ENCODE peak calls at places on chromosomes 6 and 20, in ten cellular contexts. A is dorsolateral prefrontal cortex, Z is psoas muscle, Q is Caco-2, V is endothelial cell, O is tibial nerve, K is GM10248, W is astrocyte, B is Peyer's patch, I is heart left ventricle. E is an unnamed sample.
A peak's percentile ranks its signal among the peaks of the same experiment; 100 is the strongest.

GRCh38 chr20:23205656-23206055 is 119.5 kb upstream of the CD93 start:
- DNase-seq in A (peak; percentile 73), Z (peak; percentile 84), Q (no peak), V (peak; percentile 20), O (peak; percentile 32), K (no peak), W (peak; percentile 40), B (no peak), I (peak; percentile 76), E (no peak)

GRCh38 chr20:62737971-62738881 is 29.6 kb downstream of the NTSR1 start:
- DNase-seq in A (no peak), Z (peak; percentile 46), Q (no peak), V (no peak), O (no peak), K (no peak), W (no peak), B (no peak), I (no peak), E (no peak)

GRCh38 chr20:21173496-21174025 is 47.7 kb downstream of the KIZ start:
- DNase-seq in A (no peak), Z (no peak), Q (no peak), V (no peak), O (no peak), K (no peak), W (peak; percentile 30), B (no peak), I (no peak), E (no peak)

GRCh38 chr6:70310063-70310694 is 7.3 kb upstream of the COL9A1 start:
- DNase-seq in A (no peak), Z (no peak), Q (peak; percentile 39), V (peak; percentile 13), O (peak; percentile 16), K (no peak), W (peak; percentile 16), B (no peak), I (no peak), E (peak; percentile 81)

GRCh38 chr6:125526007-125526720 is 223.3 kb upstream of the HEY2 start:
- DNase-seq in A (no peak), Z (no peak), Q (no peak), V (no peak), O (no peak), K (no peak), W (no peak), B (no peak), I (no peak), E (no peak)

GRCh38 chr20:18496042-18496441 is 983 bp downstream of the RBBP9 start:
- DNase-seq in A (no peak), Z (no peak), Q (no peak), V (no peak), O (no peak), K (no peak), W (peak; percentile 6), B (no peak), I (no peak), E (no peak)

GRCh38 chr6:136947037-136947436 is 24.9 kb downstream of the SLC35D3 start:
- DNase-seq in A (no peak), Z (no peak), Q (no peak), V (no peak), O (no peak), K (no peak), W (no peak), B (no peak), I (no peak), E (no peak)

GRCh38 chr6:42068173-42068572 is 17.8 kb downstream of the TAF8 start:
- DNase-seq in A (no peak), Z (no peak), Q (no peak), V (no peak), O (no peak), K (no peak), W (no peak), B (no peak), I (no peak), E (no peak)

GRCh38 chr20:35327074-35327976 is 35.1 kb upstream of the FAM83C start:
- DNase-seq in A (no peak), Z (no peak), Q (peak; percentile 92), V (no peak), O (no peak), K (no peak), W (no peak), B (no peak), I (no peak), E (peak; percentile 51)

GRCh38 chr6:40585661-40586269 is 1.4 kb downstream of the LRFN2 start:
- DNase-seq in A (no peak), Z (no peak), Q (no peak), V (no peak), O (no peak), K (no peak), W (no peak), B (no peak), I (no peak), E (no peak)

GRCh38 chr20:63357921-63358905 is 2.9 kb downstream of the CHRNA4 start:
- DNase-seq in A (no peak), Z (no peak), Q (no peak), V (no peak), O (no peak), K (no peak), W (no peak), B (no peak), I (peak; percentile 80), E (no peak)

GRCh38 chr6:129370268-129370916 is 339.6 kb downstream of the ARHGAP18 start:
- DNase-seq in A (no peak), Z (no peak), Q (peak; percentile 24), V (peak; percentile 42), O (peak; percentile 68), K (peak; percentile 18), W (peak; percentile 30), B (no peak), I (no peak), E (peak; percentile 75)

GRCh38 chr6:139131736-139132285 is 3.1 kb upstream of the HECA start:
- DNase-seq in A (no peak), Z (no peak), Q (no peak), V (no peak), O (no peak), K (no peak), W (no peak), B (no peak), I (no peak), E (no peak)

GRCh38 chr20:33645421-33645820 is 16.7 kb upstream of the C20orf144 start:
- DNase-seq in A (no peak), Z (no peak), Q (no peak), V (no peak), O (no peak), K (no peak), W (no peak), B (no peak), I (no peak), E (no peak)

GRCh38 chr20:33646191-33646590 is 15.9 kb upstream of the C20orf144 start:
- DNase-seq in A (no peak), Z (no peak), Q (no peak), V (no peak), O (no peak), K (no peak), W (no peak), B (no peak), I (no peak), E (no peak)

GRCh38 chr20:33647603-33648395 is 14.3 kb upstream of the C20orf144 start:
- DNase-seq in A (no peak), Z (no peak), Q (no peak), V (no peak), O (no peak), K (peak; percentile 69), W (peak; percentile 85), B (no peak), I (no peak), E (peak; percentile 69)

GRCh38 chr20:33645072-33645358 is 17.1 kb upstream of the C20orf144 start:
- DNase-seq in A (no peak), Z (no peak), Q (no peak), V (no peak), O (no peak), K (no peak), W (no peak), B (no peak), I (no peak), E (no peak)

GRCh38 chr20:33644313-33645071 is 17.6 kb upstream of the C20orf144 start:
- DNase-seq in A (no peak), Z (no peak), Q (no peak), V (no peak), O (no peak), K (no peak), W (no peak), B (peak; percentile 9), I (no peak), E (no peak)
- TF ChIP-seq CTCF in A (no peak), Z (no peak), Q (no peak), V (no peak), O (no peak), K (no peak), W (no peak), B (no peak), I (no peak), E (no peak)

GRCh38 chr6:94736231-94736630 is 841.1 kb upstream of the MANEA start:
- DNase-seq in A (no peak), Z (no peak), Q (no peak), V (no peak), O (no peak), K (no peak), W (no peak), B (no peak), I (no peak), E (peak; percentile 51)
- TF ChIP-seq CTCF in A (no peak), Z (no peak), Q (no peak), V (no peak), O (no peak), K (no peak), W (no peak), B (no peak), I (no peak), E (no peak)

GRCh38 chr6:5112065-5112799 is 27.1 kb downstream of the PPP1R3G start:
- DNase-seq in A (no peak), Z (no peak), Q (no peak), V (no peak), O (no peak), K (no peak), W (peak; percentile 75), B (no peak), I (no peak), E (peak; percentile 38)

GRCh38 chr6:5113096-5113495 is 28.0 kb downstream of the PPP1R3G start:
- DNase-seq in A (no peak), Z (no peak), Q (no peak), V (no peak), O (no peak), K (no peak), W (no peak), B (no peak), I (no peak), E (no peak)

GRCh38 chr6:5116243-5116991 is 31.3 kb downstream of the PPP1R3G start:
- DNase-seq in A (no peak), Z (no peak), Q (no peak), V (no peak), O (no peak), K (no peak), W (no peak), B (no peak), I (no peak), E (no peak)

GRCh38 chr6:5111626-5112025 is 26.5 kb downstream of the PPP1R3G start:
- DNase-seq in A (no peak), Z (no peak), Q (no peak), V (no peak), O (no peak), K (no peak), W (no peak), B (no peak), I (no peak), E (no peak)

GRCh38 chr6:5115168-5115567 is 30.0 kb downstream of the PPP1R3G start:
- DNase-seq in A (no peak), Z (no peak), Q (peak; percentile 24), V (no peak), O (peak; percentile 12), K (no peak), W (no peak), B (no peak), I (no peak), E (peak; percentile 95)
- TF ChIP-seq CTCF in A (no peak), Z (no peak), Q (no peak), V (no peak), O (no peak), K (no peak), W (peak; percentile 38), B (no peak), I (peak; percentile 47), E (peak; percentile 85)

GRCh38 chr20:41889125-41889870 is 271.1 kb upstream of the CHD6 start:
- DNase-seq in A (no peak), Z (no peak), Q (peak; percentile 49), V (no peak), O (peak; percentile 18), K (no peak), W (no peak), B (no peak), I (no peak), E (no peak)
- TF ChIP-seq CTCF in A (no peak), Z (no peak), Q (peak; percentile 39), V (no peak), O (no peak), K (peak; percentile 11), W (no peak), B (no peak), I (peak; percentile 17), E (no peak)